ENCODE peak calls at places on chromosome 14, in ten cellular contexts. One of them, this sample, is unnamed.

GRCh38 chr14:101962503-101962874 is 1.9 kb upstream of the DYNC1H1 start:
- DNase-seq in K562: peak; percentile 90
- DNase-seq in Peyer's patch: peak; percentile 69
- DNase-seq in suprapubic skin: no peak
- DNase-seq in uterus: peak; percentile 47
- DNase-seq in HepG2: peak; percentile 90
- DNase-seq in esophagus squamous epithelium: no peak
- DNase-seq in adrenal gland: peak; percentile 49
- DNase-seq in HCT116: peak; percentile 21
- DNase-seq in IMR-90: peak; percentile 93
- DNase-seq in this sample: no peak

GRCh38 chr14:96264850-96265249 is 8.8 kb downstream of the BDKRB1 start:
- DNase-seq in K562: peak; percentile 7
- DNase-seq in Peyer's patch: peak; percentile 67
- DNase-seq in suprapubic skin: no peak
- DNase-seq in uterus: no peak
- DNase-seq in HepG2: no peak
- DNase-seq in esophagus squamous epithelium: no peak
- DNase-seq in adrenal gland: no peak
- DNase-seq in HCT116: no peak
- DNase-seq in IMR-90: peak; percentile 45
- DNase-seq in this sample: no peak

GRCh38 chr14:28765169-28765906 is 1.2 kb upstream of the FOXG1 start:
- DNase-seq in K562: no peak
- DNase-seq in Peyer's patch: no peak
- DNase-seq in suprapubic skin: no peak
- DNase-seq in uterus: no peak
- DNase-seq in HepG2: no peak
- DNase-seq in esophagus squamous epithelium: no peak
- DNase-seq in adrenal gland: no peak
- DNase-seq in HCT116: no peak
- DNase-seq in IMR-90: no peak
- DNase-seq in this sample: no peak

GRCh38 chr14:74347096-74347794 is 1.0 kb upstream of the VRTN start:
- DNase-seq in K562: no peak
- DNase-seq in Peyer's patch: no peak
- DNase-seq in suprapubic skin: no peak
- DNase-seq in uterus: no peak
- DNase-seq in HepG2: no peak
- DNase-seq in esophagus squamous epithelium: no peak
- DNase-seq in adrenal gland: no peak
- DNase-seq in HCT116: no peak
- DNase-seq in IMR-90: no peak
- DNase-seq in this sample: no peak

GRCh38 chr14:52950898-52951729 is at the start of gene FERMT2:
- DNase-seq in K562: peak; percentile 41
- DNase-seq in Peyer's patch: peak; percentile 72
- DNase-seq in suprapubic skin: peak; percentile 89
- DNase-seq in uterus: peak; percentile 93
- DNase-seq in HepG2: peak; percentile 79
- DNase-seq in esophagus squamous epithelium: no peak
- DNase-seq in adrenal gland: peak; percentile 91
- DNase-seq in HCT116: peak; percentile 57
- DNase-seq in IMR-90: peak; percentile 82
- DNase-seq in this sample: peak; percentile 83

GRCh38 chr14:53946404-53947400 is 9.9 kb downstream of the BMP4 start:
- DNase-seq in K562: no peak
- DNase-seq in Peyer's patch: no peak
- DNase-seq in suprapubic skin: no peak
- DNase-seq in uterus: no peak
- DNase-seq in HepG2: no peak
- DNase-seq in esophagus squamous epithelium: no peak
- DNase-seq in adrenal gland: no peak
- DNase-seq in HCT116: no peak
- DNase-seq in IMR-90: no peak
- DNase-seq in this sample: no peak

GRCh38 chr14:65173973-65174693 is 71.8 kb upstream of the MAX start:
- DNase-seq in K562: peak; percentile 12
- DNase-seq in Peyer's patch: no peak
- DNase-seq in suprapubic skin: no peak
- DNase-seq in uterus: peak; percentile 24
- DNase-seq in HepG2: no peak
- DNase-seq in esophagus squamous epithelium: no peak
- DNase-seq in adrenal gland: no peak
- DNase-seq in HCT116: no peak
- DNase-seq in IMR-90: no peak
- DNase-seq in this sample: no peak

GRCh38 chr14:66610154-66610563 is 102.2 kb downstream of the GPHN start:
- DNase-seq in K562: peak; percentile 4
- DNase-seq in Peyer's patch: no peak
- DNase-seq in suprapubic skin: no peak
- DNase-seq in uterus: no peak
- DNase-seq in HepG2: peak; percentile 7
- DNase-seq in esophagus squamous epithelium: no peak
- DNase-seq in adrenal gland: no peak
- DNase-seq in HCT116: peak; percentile 49
- DNase-seq in IMR-90: peak; percentile 7
- DNase-seq in this sample: no peak

GRCh38 chr14:47207636-47208035 is 467.8 kb downstream of the MDGA2 start:
- DNase-seq in K562: no peak
- DNase-seq in Peyer's patch: no peak
- DNase-seq in suprapubic skin: no peak
- DNase-seq in uterus: no peak
- DNase-seq in HepG2: no peak
- DNase-seq in esophagus squamous epithelium: no peak
- DNase-seq in adrenal gland: no peak
- DNase-seq in HCT116: no peak
- DNase-seq in IMR-90: no peak
- DNase-seq in this sample: no peak

GRCh38 chr14:105301103-105301914 is 508 bp upstream of the BRF1 start:
- DNase-seq in K562: peak; percentile 97
- DNase-seq in Peyer's patch: peak; percentile 100
- DNase-seq in suprapubic skin: peak; percentile 99
- DNase-seq in uterus: peak; percentile 98
- DNase-seq in HepG2: peak; percentile 90
- DNase-seq in esophagus squamous epithelium: peak; percentile 76
- DNase-seq in adrenal gland: peak; percentile 99
- DNase-seq in HCT116: peak; percentile 89
- DNase-seq in IMR-90: peak; percentile 90
- DNase-seq in this sample: peak; percentile 96
- TF ChIP-seq POLR2A in K562: peak; percentile 80
- TF ChIP-seq POLR2A in Peyer's patch: peak; percentile 74
- TF ChIP-seq POLR2A in suprapubic skin: no peak
- TF ChIP-seq POLR2A in uterus: no peak
- TF ChIP-seq POLR2A in HepG2: peak; percentile 76
- TF ChIP-seq POLR2A in esophagus squamous epithelium: peak; percentile 61
- TF ChIP-seq POLR2A in adrenal gland: peak; percentile 65
- TF ChIP-seq POLR2A in HCT116: no peak
- TF ChIP-seq POLR2A in IMR-90: peak; percentile 70
- TF ChIP-seq POLR2A in this sample: no peak

GRCh38 chr14:105491366-105492006 is 440 bp downstream of the TEDC1 start:
- DNase-seq in K562: peak; percentile 86
- DNase-seq in Peyer's patch: peak; percentile 86
- DNase-seq in suprapubic skin: no peak
- DNase-seq in uterus: peak; percentile 74
- DNase-seq in HepG2: peak; percentile 77
- DNase-seq in esophagus squamous epithelium: no peak
- DNase-seq in adrenal gland: peak; percentile 59
- DNase-seq in HCT116: peak; percentile 68
- DNase-seq in IMR-90: peak; percentile 20
- DNase-seq in this sample: no peak
- TF ChIP-seq POLR2A in K562: peak; percentile 77
- TF ChIP-seq POLR2A in Peyer's patch: no peak
- TF ChIP-seq POLR2A in suprapubic skin: no peak
- TF ChIP-seq POLR2A in uterus: peak; percentile 0
- TF ChIP-seq POLR2A in HepG2: peak; percentile 40
- TF ChIP-seq POLR2A in esophagus squamous epithelium: peak; percentile 52
- TF ChIP-seq POLR2A in adrenal gland: peak; percentile 29
- TF ChIP-seq POLR2A in HCT116: peak; percentile 40
- TF ChIP-seq POLR2A in IMR-90: peak; percentile 63
- TF ChIP-seq POLR2A in this sample: no peak

GRCh38 chr14:94109915-94110250 is 653 bp upstream of the IFI27 start:
- DNase-seq in K562: no peak
- DNase-seq in Peyer's patch: peak; percentile 39
- DNase-seq in suprapubic skin: no peak
- DNase-seq in uterus: no peak
- DNase-seq in HepG2: no peak
- DNase-seq in esophagus squamous epithelium: no peak
- DNase-seq in adrenal gland: no peak
- DNase-seq in HCT116: no peak
- DNase-seq in IMR-90: no peak
- DNase-seq in this sample: no peak

GRCh38 chr14:94113073-94113472 is 2.5 kb downstream of the IFI27 start:
- DNase-seq in K562: no peak
- DNase-seq in Peyer's patch: peak; percentile 42
- DNase-seq in suprapubic skin: no peak
- DNase-seq in uterus: no peak
- DNase-seq in HepG2: no peak
- DNase-seq in esophagus squamous epithelium: no peak
- DNase-seq in adrenal gland: no peak
- DNase-seq in HCT116: no peak
- DNase-seq in IMR-90: no peak
- DNase-seq in this sample: no peak

GRCh38 chr14:94112513-94113060 is 2.1 kb downstream of the IFI27 start:
- DNase-seq in K562: no peak
- DNase-seq in Peyer's patch: peak; percentile 52
- DNase-seq in suprapubic skin: no peak
- DNase-seq in uterus: no peak
- DNase-seq in HepG2: no peak
- DNase-seq in esophagus squamous epithelium: no peak
- DNase-seq in adrenal gland: no peak
- DNase-seq in HCT116: no peak
- DNase-seq in IMR-90: no peak
- DNase-seq in this sample: no peak

GRCh38 chr14:94111276-94112095 is 950 bp downstream of the IFI27 start:
- DNase-seq in K562: no peak
- DNase-seq in Peyer's patch: peak; percentile 42
- DNase-seq in suprapubic skin: no peak
- DNase-seq in uterus: no peak
- DNase-seq in HepG2: no peak
- DNase-seq in esophagus squamous epithelium: no peak
- DNase-seq in adrenal gland: no peak
- DNase-seq in HCT116: no peak
- DNase-seq in IMR-90: no peak
- DNase-seq in this sample: peak; percentile 16

DNA sequence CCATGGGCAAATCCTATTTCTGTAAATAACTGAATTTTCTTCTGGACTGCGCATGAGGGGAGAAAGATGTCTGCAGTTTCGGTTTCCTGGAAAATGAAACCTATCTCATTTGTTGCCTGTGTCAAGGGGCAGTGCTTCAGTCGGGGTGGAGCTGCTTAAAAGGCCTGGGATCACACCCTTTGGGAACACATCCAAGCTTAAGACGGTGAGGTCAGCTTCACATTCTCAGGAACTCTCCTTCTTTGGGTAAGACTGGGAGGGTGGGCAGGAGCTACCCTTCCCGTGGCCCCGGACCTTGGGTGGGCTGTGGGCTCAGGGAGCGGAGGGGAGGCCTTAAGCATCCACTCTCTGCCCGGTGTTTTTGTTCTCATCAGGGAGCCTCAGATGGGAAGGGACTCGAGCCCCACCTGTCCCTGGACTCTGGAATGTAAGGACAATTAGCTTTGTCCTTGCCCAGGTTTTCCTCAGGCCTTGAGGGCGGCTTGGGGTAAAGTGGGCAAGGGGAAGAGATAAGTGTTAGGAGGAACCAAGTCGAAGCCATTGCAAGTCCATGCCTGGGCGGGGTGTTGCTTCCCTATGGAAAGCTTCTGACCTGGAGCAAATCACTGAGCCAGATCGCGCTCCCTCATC is at the start of gene IFI27:
- DNase-seq in K562: peak; percentile 70
- DNase-seq in Peyer's patch: peak; percentile 81
- DNase-seq in suprapubic skin: peak; percentile 75
- DNase-seq in uterus: peak; percentile 53
- DNase-seq in HepG2: no peak
- DNase-seq in esophagus squamous epithelium: no peak
- DNase-seq in adrenal gland: peak; percentile 84
- DNase-seq in HCT116: no peak
- DNase-seq in IMR-90: peak; percentile 41
- DNase-seq in this sample: peak; percentile 40
- TF ChIP-seq POLR2A in K562: no peak
- TF ChIP-seq POLR2A in Peyer's patch: peak; percentile 79
- TF ChIP-seq POLR2A in suprapubic skin: peak; percentile 62
- TF ChIP-seq POLR2A in uterus: peak; percentile 86
- TF ChIP-seq POLR2A in HepG2: no peak
- TF ChIP-seq POLR2A in esophagus squamous epithelium: peak; percentile 74
- TF ChIP-seq POLR2A in adrenal gland: peak; percentile 92
- TF ChIP-seq POLR2A in HCT116: no peak
- TF ChIP-seq POLR2A in IMR-90: no peak
- TF ChIP-seq POLR2A in this sample: peak; percentile 30

GRCh38 chr14:77028384-77029246 is at the start of gene IRF2BPL:
- DNase-seq in K562: peak; percentile 95
- DNase-seq in Peyer's patch: peak; percentile 99
- DNase-seq in suprapubic skin: peak; percentile 99
- DNase-seq in uterus: peak; percentile 99
- DNase-seq in HepG2: peak; percentile 94
- DNase-seq in esophagus squamous epithelium: peak; percentile 93
- DNase-seq in adrenal gland: peak; percentile 99
- DNase-seq in HCT116: peak; percentile 91
- DNase-seq in IMR-90: peak; percentile 99
- DNase-seq in this sample: peak; percentile 99
- TF ChIP-seq POLR2A in K562: no peak
- TF ChIP-seq POLR2A in Peyer's patch: peak; percentile 96
- TF ChIP-seq POLR2A in suprapubic skin: peak; percentile 95
- TF ChIP-seq POLR2A in uterus: peak; percentile 90
- TF ChIP-seq POLR2A in HepG2: peak; percentile 90
- TF ChIP-seq POLR2A in esophagus squamous epithelium: peak; percentile 99
- TF ChIP-seq POLR2A in adrenal gland: peak; percentile 98
- TF ChIP-seq POLR2A in HCT116: peak; percentile 92
- TF ChIP-seq POLR2A in IMR-90: peak; percentile 80
- TF ChIP-seq POLR2A in this sample: peak; percentile 74